ENCODE peak calls at places on chromosomes 11 and 22, in ten cellular contexts. N is H9; Z is pancreas; J is CD4-positive, alpha-beta T cell; R is neuronal stem cell; I is ascending aorta; P is naive thymus-derived CD4-positive, alpha-beta T cell; B is Peyer's patch; Y is prostate gland; S is transverse colon. X is an unnamed sample. For H3K9me3, the result is how much of the 10 kb centered on the place peaks cover.

GRCh38 chr11:131279685-131280084 is 90.7 kb upstream of the NTM start:
- DNase-seq in N (no peak), Z (no peak), J (no peak), R (no peak), I (no peak), P (no peak), B (no peak), Y (no peak), S (no peak), X (no peak)

GRCh38 chr22:44450503-44450902 is 47.5 kb downstream of the RTL6 start:
- DNase-seq in N (no peak), Z (no peak), J (no peak), R (no peak), I (no peak), P (no peak), B (no peak), Y (no peak), S (no peak), X (peak)

GRCh38 chr22:29257751-29258181 is 10.0 kb downstream of the RHBDD3 start:
- DNase-seq in N (no peak), Z (no peak), J (no peak), R (no peak), I (no peak), P (no peak), B (no peak), Y (no peak), S (no peak), X (no peak)

GRCh38 chr11:133718238-133718637 is 127.1 kb downstream of the SPATA19 start:
- DNase-seq in N (no peak), Z (no peak), J (no peak), R (no peak), I (no peak), P (no peak), B (no peak), Y (no peak), S (no peak), X (no peak)

GRCh38 chr11:17846852-17847453 is 112.4 kb downstream of the KCNC1 start:
- DNase-seq in N (no peak), Z (no peak), J (no peak), R (peak), I (no peak), P (no peak), B (no peak), Y (no peak), S (no peak), X (no peak)

GRCh38 chr11:44270403-44271192 is 39.3 kb downstream of the ALX4 start:
- DNase-seq in N (no peak), Z (peak), J (no peak), R (no peak), I (no peak), P (no peak), B (no peak), Y (no peak), S (no peak), X (no peak)

GRCh38 chr11:10021563-10021962 is 272.5 kb downstream of the SBF2 start:
- DNase-seq in N (no peak), Z (no peak), J (no peak), R (no peak), I (no peak), P (no peak), B (no peak), Y (no peak), S (no peak), X (no peak)

GRCh38 chr11:132024587-132025295 is 654.3 kb downstream of the NTM start:
- DNase-seq in N (no peak), Z (no peak), J (no peak), R (no peak), I (no peak), P (no peak), B (no peak), Y (no peak), S (no peak), X (no peak)

GRCh38 chr22:45441158-45441557 is 27.7 kb downstream of the RIBC2 start:
- DNase-seq in N (peak), Z (no peak), J (peak), R (peak), I (peak), P (no peak), B (no peak), Y (peak), S (peak), X (peak)

GRCh38 chr22:19598054-19598855 is 74.0 kb upstream of the CLDN5 start:
- DNase-seq in N (no peak), Z (no peak), J (no peak), R (no peak), I (no peak), P (no peak), B (no peak), Y (no peak), S (no peak), X (no peak)

GRCh38 chr11:548700-549603 is 11.6 kb downstream of the LMNTD2 start:
- DNase-seq in N (no peak), Z (no peak), J (no peak), R (no peak), I (no peak), P (no peak), B (no peak), Y (no peak), S (no peak), X (no peak)

GRCh38 chr11:57764972-57765371 is 3.4 kb downstream of the CTNND1 start:
- DNase-seq in N (no peak), Z (no peak), J (no peak), R (no peak), I (no peak), P (no peak), B (no peak), Y (no peak), S (no peak), X (no peak)

GRCh38 chr11:63510360-63511130 is 4.7 kb downstream of the LGALS12 start:
- DNase-seq in N (no peak), Z (no peak), J (no peak), R (no peak), I (no peak), P (no peak), B (no peak), Y (no peak), S (no peak), X (peak)

GRCh38 chr11:64849600-64850356 is 5.3 kb upstream of the CDC42BPG start:
- DNase-seq in N (no peak), Z (no peak), J (no peak), R (no peak), I (no peak), P (no peak), B (no peak), Y (no peak), S (no peak), X (no peak)
- H3K27ac ChIP-seq in N (no peak), Z (no peak), J (peak), R (no peak), I (peak), P (peak), B (peak), Y (no peak), S (peak), X (peak)

GRCh38 chr22:49137216-49137840 is 690.3 kb downstream of the BRD1 start:
- DNase-seq in N (no peak), Z (no peak), J (no peak), R (no peak), I (no peak), P (no peak), B (no peak), Y (no peak), S (no peak), X (no peak)
- H3K9me3 ChIP-seq in N (under half), Z (under half), J (under half), R (under half), I (under half), P (under half), B (under half), Y (under half), S (under half), X (under half)

GRCh38 chr11:95703059-95703458 is 86.5 kb downstream of the FAM76B start:
- DNase-seq in N (no peak), Z (no peak), J (no peak), R (no peak), I (no peak), P (no peak), B (no peak), Y (no peak), S (no peak), X (no peak)

GRCh38 chr11:95697614-95698408 is 91.8 kb downstream of the FAM76B start:
- DNase-seq in N (no peak), Z (no peak), J (no peak), R (no peak), I (no peak), P (no peak), B (no peak), Y (no peak), S (no peak), X (no peak)

GRCh38 chr11:95698939-95699562 is 90.5 kb downstream of the FAM76B start:
- DNase-seq in N (no peak), Z (no peak), J (no peak), R (no peak), I (no peak), P (no peak), B (no peak), Y (no peak), S (no peak), X (no peak)

GRCh38 chr11:95700471-95700817 is 89.1 kb downstream of the FAM76B start:
- DNase-seq in N (no peak), Z (no peak), J (no peak), R (no peak), I (no peak), P (no peak), B (no peak), Y (no peak), S (no peak), X (no peak)

DNA sequence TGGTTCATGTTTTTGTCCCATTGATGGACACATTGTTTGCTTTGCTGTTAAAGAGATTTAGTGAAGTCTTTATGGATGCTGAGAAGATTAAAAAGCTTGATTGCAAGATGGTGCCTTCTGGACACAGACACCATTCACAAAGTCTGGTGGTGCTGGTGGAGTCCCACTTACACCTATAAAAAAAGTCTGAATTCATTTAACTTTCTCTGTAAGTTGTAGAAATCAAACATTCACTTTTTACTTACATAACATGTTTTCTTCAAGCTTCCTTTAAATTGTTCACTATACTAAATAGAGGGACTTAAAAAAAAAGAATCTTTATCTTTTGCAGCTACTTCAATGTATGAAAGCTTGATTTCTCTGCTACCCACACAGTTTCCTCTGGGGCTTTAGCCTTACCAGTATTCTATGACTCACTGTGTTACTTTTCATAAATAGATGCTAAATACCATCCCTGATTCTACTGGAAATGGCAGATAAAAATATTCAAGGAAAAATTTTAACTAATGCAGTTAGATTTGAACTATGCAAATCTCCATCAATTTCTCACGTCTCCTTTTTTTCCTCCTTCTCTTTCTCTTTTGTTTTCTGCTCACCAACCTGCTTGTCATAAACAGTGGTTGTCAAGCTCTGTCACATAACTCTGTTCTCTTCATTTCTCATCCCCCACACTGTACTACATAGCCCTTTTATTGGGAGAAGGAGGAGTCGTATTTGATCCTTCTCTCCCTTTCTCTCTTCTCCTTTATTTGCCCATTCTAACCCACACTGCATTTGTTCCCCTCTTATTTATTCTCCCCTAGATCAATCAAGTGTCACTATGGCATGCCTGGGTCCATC is 89.7 kb downstream of the FAM76B start:
- DNase-seq in N (no peak), Z (no peak), J (no peak), R (no peak), I (no peak), P (no peak), B (no peak), Y (no peak), S (no peak), X (no peak)
- H3K27ac ChIP-seq in N (no peak), Z (no peak), J (peak), R (no peak), I (no peak), P (peak), B (peak), Y (no peak), S (peak), X (peak)

GRCh38 chr22:47561766-47562165 is 799.3 kb downstream of the TBC1D22A start:
- DNase-seq in N (no peak), Z (no peak), J (no peak), R (no peak), I (no peak), P (no peak), B (no peak), Y (no peak), S (no peak), X (no peak)
- H3K9me3 ChIP-seq in N (half or more), Z (under half), J (under half), R (under half), I (under half), P (under half), B (under half), Y (under half), S (under half), X (under half)

DNA sequence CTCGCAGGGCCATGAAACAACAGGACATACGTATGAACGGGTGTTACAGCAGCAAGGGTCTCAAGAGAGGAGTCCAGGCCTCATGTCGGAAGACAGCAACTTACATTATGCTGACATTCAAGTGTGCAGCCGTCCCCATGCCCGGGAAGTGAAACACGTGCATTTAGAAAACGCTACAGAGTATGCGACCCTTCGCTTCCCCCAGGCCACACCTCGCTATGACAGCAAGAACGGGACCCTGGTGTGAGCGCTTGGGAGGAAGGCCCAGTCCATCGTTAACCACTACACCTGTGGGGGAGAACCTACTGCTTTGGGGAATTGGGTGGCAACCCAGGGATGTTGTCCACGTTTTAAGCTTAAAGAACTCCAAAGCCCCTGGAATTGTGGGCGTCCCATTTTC is 7.2 kb downstream of the C11orf52 start:
- DNase-seq in N (no peak), Z (no peak), J (no peak), R (no peak), I (peak), P (no peak), B (no peak), Y (no peak), S (no peak), X (no peak)
- H3K27ac ChIP-seq in N (peak), Z (peak), J (no peak), R (no peak), I (peak), P (peak), B (peak), Y (peak), S (peak), X (peak)

GRCh38 chr11:5930614-5931013 is 11.4 kb upstream of the OR56A3 start:
- DNase-seq in N (no peak), Z (no peak), J (no peak), R (no peak), I (no peak), P (no peak), B (no peak), Y (no peak), S (no peak), X (no peak)
- H3K9me3 ChIP-seq in N (under half), Z (under half), J (under half), R (under half), I (under half), P (under half), B (under half), Y (under half), S (under half), X (under half)

GRCh38 chr11:78350101-78350645 is 67.4 kb downstream of the GAB2 start:
- DNase-seq in N (no peak), Z (no peak), J (no peak), R (no peak), I (no peak), P (no peak), B (no peak), Y (no peak), S (peak), X (no peak)

GRCh38 chr11:78351193-78351592 is 66.4 kb downstream of the GAB2 start:
- DNase-seq in N (no peak), Z (no peak), J (no peak), R (no peak), I (no peak), P (no peak), B (no peak), Y (no peak), S (no peak), X (no peak)

GRCh38 chr11:78351979-78352731 is 65.5 kb downstream of the GAB2 start:
- DNase-seq in N (no peak), Z (no peak), J (no peak), R (no peak), I (no peak), P (no peak), B (no peak), Y (no peak), S (no peak), X (no peak)

GRCh38 chr11:78350646-78351165 is 66.9 kb downstream of the GAB2 start:
- DNase-seq in N (no peak), Z (no peak), J (no peak), R (no peak), I (no peak), P (no peak), B (no peak), Y (no peak), S (no peak), X (no peak)

DNA sequence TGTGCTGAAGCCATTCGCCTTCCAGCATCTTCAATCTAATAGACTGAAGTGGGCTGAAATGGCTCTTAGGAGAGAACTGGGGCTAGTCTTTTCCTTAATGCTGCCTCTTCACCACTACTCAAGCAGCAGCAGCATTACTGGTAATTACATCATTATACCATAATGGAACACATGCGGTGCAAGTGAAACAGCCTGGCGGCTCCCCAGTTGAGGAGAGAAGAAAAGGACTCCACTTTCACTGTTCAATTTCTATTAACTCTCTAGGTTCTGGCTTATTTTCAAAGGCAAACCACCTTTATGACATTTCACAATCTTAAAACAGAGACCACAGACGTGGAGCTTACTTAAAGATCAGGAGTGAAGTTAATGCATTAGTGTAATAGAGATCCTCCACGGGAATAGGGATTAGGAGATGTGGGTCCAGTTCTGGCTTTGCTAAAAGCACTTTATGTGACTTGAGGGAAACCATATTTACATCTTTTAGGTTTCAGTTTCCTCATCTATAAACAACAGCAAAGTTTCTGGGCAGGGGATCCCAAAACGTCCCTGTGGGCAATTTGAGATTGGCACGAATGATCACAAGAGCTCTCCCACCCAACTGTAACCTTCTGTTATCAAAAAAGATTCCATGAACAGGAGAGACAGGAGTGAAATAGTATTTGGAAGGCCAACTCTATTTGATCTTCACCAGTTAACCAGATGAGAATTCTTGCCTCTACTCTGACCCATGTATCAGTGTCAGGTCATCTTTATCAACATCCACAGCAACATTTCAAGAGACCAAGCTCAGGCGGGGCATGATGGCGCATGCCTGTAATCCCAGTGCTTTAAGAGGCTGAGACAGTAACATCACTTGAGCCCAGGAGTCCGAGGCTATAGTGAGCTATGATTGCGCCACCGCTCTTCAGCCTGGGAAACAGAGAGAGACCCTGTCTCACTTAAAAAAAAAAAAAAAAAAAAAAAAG is 62.6 kb downstream of the GAB2 start:
- DNase-seq in N (no peak), Z (no peak), J (no peak), R (no peak), I (no peak), P (no peak), B (no peak), Y (no peak), S (no peak), X (no peak)
- H3K27ac ChIP-seq in N (no peak), Z (no peak), J (no peak), R (peak), I (no peak), P (no peak), B (no peak), Y (no peak), S (no peak), X (no peak)

DNA sequence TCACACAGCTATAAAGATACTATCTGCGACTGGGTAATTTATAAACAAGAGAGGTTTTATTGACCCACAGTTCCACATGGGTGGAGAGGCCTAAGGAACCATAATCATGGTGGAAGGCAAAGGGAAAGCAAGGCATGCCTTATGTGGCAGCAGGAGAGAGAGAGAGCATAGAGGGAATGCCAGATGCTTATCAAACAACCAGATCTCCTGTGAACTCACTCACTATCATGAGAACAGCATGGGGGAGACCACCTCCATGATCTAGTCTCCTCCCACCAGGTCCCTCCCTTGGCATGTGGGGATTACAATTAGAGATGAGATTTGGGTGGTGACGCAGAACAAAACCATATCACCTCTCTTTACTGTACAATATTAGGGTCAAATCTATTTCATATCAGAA is 1101.6 kb upstream of the RAG2 start:
- DNase-seq in N (no peak), Z (no peak), J (no peak), R (no peak), I (no peak), P (no peak), B (no peak), Y (no peak), S (no peak), X (no peak)
- H3K9me3 ChIP-seq in N (under half), Z (under half), J (under half), R (under half), I (under half), P (under half), B (under half), Y (under half), S (under half), X (under half)

GRCh38 chr11:72195921-72196320 is 4.0 kb downstream of the FOLR1 start:
- DNase-seq in N (no peak), Z (peak), J (no peak), R (no peak), I (no peak), P (no peak), B (no peak), Y (no peak), S (no peak), X (no peak)

GRCh38 chr11:72195518-72195917 is 3.6 kb downstream of the FOLR1 start:
- DNase-seq in N (no peak), Z (peak), J (no peak), R (no peak), I (no peak), P (no peak), B (no peak), Y (no peak), S (no peak), X (no peak)

GRCh38 chr11:72189448-72190250 is 2.3 kb upstream of the FOLR1 start:
- DNase-seq in N (no peak), Z (no peak), J (no peak), R (no peak), I (no peak), P (no peak), B (no peak), Y (no peak), S (no peak), X (no peak)

GRCh38 chr11:72190581-72191205 is 1.2 kb upstream of the FOLR1 start:
- DNase-seq in N (no peak), Z (no peak), J (no peak), R (no peak), I (no peak), P (no peak), B (no peak), Y (no peak), S (no peak), X (no peak)

DNA sequence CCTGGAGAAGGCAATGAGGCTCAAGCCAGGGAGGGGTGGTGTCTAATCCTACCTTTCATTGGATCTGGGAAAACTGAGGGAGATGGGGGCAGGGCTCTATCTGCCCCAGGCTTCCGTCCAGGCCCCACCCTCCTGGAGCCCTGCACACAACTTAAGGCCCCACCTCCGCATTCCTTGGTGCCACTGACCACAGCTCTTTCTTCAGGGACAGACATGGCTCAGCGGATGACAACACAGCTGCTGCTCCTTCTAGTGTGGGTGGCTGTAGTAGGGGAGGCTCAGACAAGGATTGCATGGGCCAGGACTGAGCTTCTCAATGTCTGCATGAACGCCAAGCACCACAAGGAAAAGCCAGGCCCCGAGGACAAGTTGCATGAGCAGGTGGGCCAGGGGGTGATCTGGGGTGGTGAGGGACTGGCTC is at the start of gene FOLR1:
- DNase-seq in N (peak), Z (peak), J (no peak), R (peak), I (no peak), P (no peak), B (no peak), Y (no peak), S (no peak), X (no peak)
- H3K27ac ChIP-seq in N (no peak), Z (no peak), J (no peak), R (peak), I (no peak), P (no peak), B (no peak), Y (no peak), S (no peak), X (no peak)